ENCODE peak calls at places on chromosome 2, in nine cellular contexts. L is HCT116, O is hepatocyte, B is neural crest cell, H is neural progenitor cell, K is psoas muscle, E is GM20000, S is cardiac fibroblast, N is foreskin fibroblast. Y is an unnamed sample.

GRCh38 chr2:112542974-112543760 is 902 bp downstream of the POLR1B start:
- DNase-seq in B (no peak), H (peak; percentile 48), L (peak; percentile 13), N (no peak), E (peak; percentile 19), S (peak; percentile 8), O (no peak), K (no peak), Y (peak; percentile 11)

GRCh38 chr2:25014631-25015030 is 27.2 kb upstream of the EFR3B start:
- DNase-seq in N (no peak), K (no peak), H (no peak), S (no peak), E (no peak), L (no peak), O (no peak), B (no peak), Y (no peak)

GRCh38 chr2:214193943-214194342 is 216.9 kb upstream of the VWC2L start:
- DNase-seq in L (peak; percentile 2), S (no peak), O (no peak), K (no peak), E (no peak), N (peak; percentile 39), H (no peak), B (no peak), Y (no peak)

GRCh38 chr2:190996338-190996946 is 17.5 kb downstream of the STAT1 start:
- DNase-seq in H (peak; percentile 76), N (no peak), L (no peak), O (peak; percentile 34), B (no peak), S (peak; percentile 50), K (no peak), E (peak; percentile 37), Y (no peak)

GRCh38 chr2:191641609-191642008 is 36.3 kb upstream of the NABP1 start:
- DNase-seq in N (no peak), B (no peak), H (no peak), O (no peak), S (no peak), L (no peak), K (no peak), E (no peak), Y (no peak)

GRCh38 chr2:70044290-70045040 is 42.8 kb upstream of the PCBP1 start:
- DNase-seq in B (no peak), O (peak; percentile 16), N (no peak), S (no peak), L (no peak), K (no peak), H (no peak), E (no peak), Y (no peak)

GRCh38 chr2:133506962-133507361 is 61.3 kb downstream of the NCKAP5 start:
- DNase-seq in B (no peak), H (no peak), L (no peak), O (no peak), K (no peak), S (no peak), N (no peak), E (no peak), Y (no peak)

GRCh38 chr2:99420751-99421299 is 69.0 kb downstream of the REV1 start:
- DNase-seq in L (no peak), S (no peak), O (no peak), K (no peak), H (no peak), E (no peak), B (no peak), N (peak; percentile 38), Y (no peak)

GRCh38 chr2:25362564-25363145 is 20.9 kb upstream of the DNMT3A start:
- DNase-seq in H (no peak), N (no peak), B (no peak), S (no peak), L (no peak), K (peak; percentile 29), E (peak; percentile 85), O (no peak), Y (no peak)

GRCh38 chr2:96156011-96156820 is 11.0 kb upstream of the DUSP2 start:
- DNase-seq in K (no peak), H (no peak), N (no peak), B (no peak), S (no peak), O (no peak), L (no peak), E (peak; percentile 22), Y (no peak)

GRCh38 chr2:20444993-20445910 is 1.6 kb upstream of the RHOB start:
- DNase-seq in N (no peak), K (no peak), S (no peak), E (no peak), H (no peak), L (no peak), O (no peak), B (no peak), Y (no peak)

GRCh38 chr2:50782543-50782942 is 249.4 kb downstream of the NRXN1 start:
- DNase-seq in K (no peak), L (no peak), B (no peak), N (no peak), H (no peak), O (no peak), E (no peak), S (no peak), Y (no peak)

GRCh38 chr2:30155202-30155601 is 8.4 kb downstream of the YPEL5 start:
- DNase-seq in H (no peak), L (no peak), S (no peak), O (no peak), E (no peak), B (no peak), N (no peak), K (no peak), Y (no peak)

GRCh38 chr2:146457221-146457620 is 1387.6 kb upstream of the ACVR2A start:
- DNase-seq in H (no peak), N (no peak), E (no peak), K (no peak), O (no peak), B (no peak), L (no peak), S (no peak), Y (no peak)

GRCh38 chr2:69386376-69386775 is 651 bp downstream of the GFPT1 start:
- DNase-seq in L (no peak), S (no peak), N (no peak), O (no peak), H (no peak), K (no peak), B (no peak), E (no peak), Y (no peak)

GRCh38 chr2:178776725-178777124 is 30.5 kb downstream of the TTN start:
- DNase-seq in L (no peak), B (no peak), N (no peak), E (no peak), H (no peak), K (no peak), O (no peak), S (no peak), Y (no peak)

GRCh38 chr2:25340340-25340886 is 1.3 kb downstream of the DNMT3A start:
- DNase-seq in N (no peak), L (no peak), E (peak; percentile 62), H (peak; percentile 31), B (no peak), K (no peak), S (no peak), O (peak; percentile 69), Y (peak; percentile 39)

DNA sequence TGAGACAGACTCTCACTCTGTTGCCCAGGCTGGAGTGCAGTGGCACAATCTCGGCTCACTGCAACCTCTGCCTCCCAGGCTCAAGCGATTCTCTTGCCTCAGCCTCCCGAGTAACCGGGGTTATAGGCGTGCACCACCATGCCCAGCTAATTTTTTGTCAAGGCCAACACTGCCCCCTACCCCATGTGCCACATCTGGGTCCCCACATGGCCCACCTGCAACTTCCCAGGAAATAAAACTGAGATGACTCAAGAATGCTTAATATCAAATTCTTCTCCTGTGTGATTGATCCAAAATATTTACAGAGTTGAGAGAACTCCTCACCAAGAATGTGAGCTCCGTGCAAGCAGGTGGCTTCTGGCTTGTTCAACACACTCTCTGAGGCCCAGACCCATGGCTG is 9.1 kb downstream of the AP1S3 start:
- DNase-seq in S (no peak), K (no peak), B (no peak), O (no peak), L (no peak), N (no peak), H (no peak), E (no peak), Y (no peak)
- TF ChIP-seq CTCF in S (no peak), K (no peak), B (no peak), O (no peak), L (no peak), N (no peak), H (peak; percentile 5), E (no peak), Y (no peak)

DNA sequence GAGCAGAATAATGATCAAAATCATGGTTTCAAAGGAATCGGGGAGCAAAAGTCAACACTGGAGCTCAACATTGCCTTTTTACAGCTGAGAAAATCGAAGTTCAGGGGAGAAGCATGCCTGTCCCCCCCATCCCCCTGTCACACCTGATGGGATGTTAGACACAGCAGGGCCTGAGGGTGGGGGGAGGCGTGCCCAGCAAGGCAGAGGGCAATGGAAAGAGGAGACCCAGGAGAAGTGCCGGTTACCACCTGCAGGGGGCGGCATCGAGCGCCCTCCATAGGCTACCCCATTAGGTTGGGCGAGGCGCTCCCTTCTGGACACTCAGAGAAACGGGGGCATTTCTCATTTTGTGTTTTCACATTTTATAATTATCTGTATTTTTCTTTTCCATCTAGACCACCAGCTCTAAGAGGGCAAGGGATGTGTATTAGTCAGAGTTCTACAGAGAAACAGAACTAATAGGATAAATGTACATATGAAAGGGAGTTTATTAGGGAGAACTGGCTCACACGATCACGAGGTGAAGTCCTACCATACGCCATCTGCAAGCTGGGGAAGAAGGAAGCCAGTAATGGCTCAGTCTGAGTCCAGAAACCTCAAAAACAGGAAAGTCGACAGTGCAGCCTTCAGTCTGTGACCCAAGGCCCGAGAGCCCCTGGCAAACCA is 271.3 kb downstream of the LRATD1 start:
- DNase-seq in E (peak; percentile 78), H (peak; percentile 78), N (no peak), B (peak; percentile 25), S (no peak), K (no peak), O (peak; percentile 48), L (peak; percentile 39), Y (peak; percentile 60)
- TF ChIP-seq CTCF in E (peak; percentile 88), H (peak; percentile 90), N (peak; percentile 11), B (peak; percentile 73), S (peak; percentile 34), K (peak; percentile 18), O (peak; percentile 51), L (peak; percentile 99), Y (peak; percentile 70)

GRCh38 chr2:183149489-183149888 is 25.2 kb downstream of the NUP35 start:
- DNase-seq in E (no peak), K (no peak), O (no peak), S (peak; percentile 72), H (no peak), L (no peak), B (no peak), N (no peak), Y (no peak)
- TF ChIP-seq CTCF in E (no peak), K (no peak), O (no peak), S (no peak), H (no peak), L (no peak), B (no peak), N (no peak), Y (no peak)

DNA sequence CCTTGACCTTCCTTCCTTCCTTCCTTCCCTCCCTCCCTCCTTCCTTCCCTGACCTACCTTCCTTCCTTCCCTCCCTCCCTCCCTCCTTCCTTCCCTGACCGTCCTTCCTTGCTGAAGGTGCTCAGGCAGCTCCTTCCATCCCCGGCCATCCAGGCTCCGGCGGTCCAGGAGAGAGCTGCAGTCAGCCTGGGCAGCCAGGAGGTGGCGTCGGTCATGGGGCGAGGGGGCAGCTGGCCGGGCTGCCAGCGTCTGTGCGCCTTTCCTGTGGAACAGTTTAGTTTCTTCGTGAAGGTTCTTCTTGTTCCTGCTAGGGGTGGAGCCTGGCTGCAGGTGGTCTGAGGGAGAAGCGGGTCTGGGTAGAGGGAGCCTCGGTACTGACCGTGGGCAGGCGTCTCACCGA is 15.7 kb downstream of the GPR35 start:
- DNase-seq in O (peak; percentile 76), E (no peak), H (peak; percentile 82), L (peak; percentile 29), B (peak; percentile 60), N (peak; percentile 13), S (peak; percentile 20), K (no peak), Y (peak; percentile 74)
- TF ChIP-seq CTCF in O (peak; percentile 53), E (no peak), H (peak; percentile 71), L (peak; percentile 63), B (peak; percentile 68), N (peak; percentile 29), S (peak; percentile 70), K (peak; percentile 34), Y (peak; percentile 44)